ENCODE peak calls at places on chromosomes 7 and 10, in nine cellular contexts. Y is stimulated activated CD4-positive, alpha-beta T cell treated with anti-CD3 and anti-CD28 coated beads, Interleukin-15, amount 100 ng/mL, for 24 hours; E is NCI-H1417; V is iris pigment epithelial cell; R is GM19239; F is NCI-H748 treated with DMSO at 0.1 percent for 48 hours; B is amniotic epithelial cell; N is fibroblast of the conjunctiva; C is HS-5. M is an unnamed sample.

GRCh38 chr7:126403040-126403439 is 849.7 kb downstream of the GRM8 start:
- DNase-seq in Y (no peak), E (no peak), V (no peak), R (no peak), F (no peak), B (no peak), N (no peak), C (no peak), M (no peak)

GRCh38 chr7:18013936-18014335 is 13.7 kb downstream of the PRPS1L1 start:
- DNase-seq in Y (no peak), E (no peak), V (peak; percentile 75), R (no peak), F (no peak), B (peak; percentile 84), N (no peak), C (peak; percentile 24), M (peak; percentile 82)

GRCh38 chr10:78388331-78389050 is 354.8 kb downstream of the RPS24 start:
- DNase-seq in Y (no peak), E (no peak), V (no peak), R (no peak), F (no peak), B (no peak), N (no peak), C (no peak), M (no peak)

GRCh38 chr10:131748831-131749766 is 151.7 kb upstream of the PPP2R2D start:
- DNase-seq in Y (no peak), E (peak; percentile 4), V (no peak), R (no peak), F (no peak), B (no peak), N (no peak), C (no peak), M (no peak)

GRCh38 chr10:72007246-72007892 is 43.2 kb downstream of the CHST3 start:
- DNase-seq in Y (no peak), E (no peak), V (no peak), R (no peak), F (no peak), B (no peak), N (no peak), C (no peak), M (no peak)

GRCh38 chr10:47311193-47311899 is 10.9 kb upstream of the GDF2 start:
- DNase-seq in Y (peak; percentile 50), E (no peak), V (no peak), R (no peak), F (no peak), B (peak; percentile 7), N (no peak), C (no peak), M (no peak)

GRCh38 chr7:19051767-19052375 is 65.6 kb downstream of the TWIST1 start:
- DNase-seq in Y (peak; percentile 44), E (peak; percentile 33), V (peak; percentile 50), R (peak; percentile 28), F (no peak), B (peak; percentile 44), N (no peak), C (no peak), M (peak; percentile 42)

GRCh38 chr10:29535012-29535777 is 99.6 kb downstream of the SVIL start:
- DNase-seq in Y (peak; percentile 5), E (no peak), V (peak; percentile 72), R (no peak), F (no peak), B (peak; percentile 69), N (peak; percentile 28), C (no peak), M (peak; percentile 83)

GRCh38 chr7:115354925-115355324 is 433.0 kb downstream of the MDFIC start:
- DNase-seq in Y (no peak), E (no peak), V (no peak), R (no peak), F (no peak), B (no peak), N (no peak), C (no peak), M (no peak)

GRCh38 chr7:94529516-94529915 is 19.9 kb downstream of the CASD1 start:
- DNase-seq in Y (no peak), E (no peak), V (peak; percentile 78), R (no peak), F (no peak), B (peak; percentile 83), N (no peak), C (peak; percentile 32), M (peak; percentile 75)

GRCh38 chr10:73416571-73416970 is 2.7 kb upstream of the ANXA7 start:
- DNase-seq in Y (no peak), E (no peak), V (no peak), R (no peak), F (no peak), B (no peak), N (no peak), C (no peak), M (no peak)

GRCh38 chr7:30869794-30870491 is 41.7 kb upstream of the AQP1 start:
- DNase-seq in Y (no peak), E (peak; percentile 66), V (peak; percentile 23), R (no peak), F (no peak), B (peak; percentile 40), N (no peak), C (no peak), M (no peak)

GRCh38 chr10:53808677-53809076 is 992.4 kb downstream of the PCDH15 start:
- DNase-seq in Y (no peak), E (no peak), V (no peak), R (no peak), F (no peak), B (no peak), N (no peak), C (no peak), M (no peak)

GRCh38 chr10:11819027-11819426 is 4.1 kb upstream of the PROSER2 start:
- DNase-seq in Y (no peak), E (no peak), V (no peak), R (no peak), F (no peak), B (no peak), N (no peak), C (no peak), M (no peak)

GRCh38 chr10:34679177-34679576 is 135.9 kb downstream of the PARD3 start:
- DNase-seq in Y (no peak), E (no peak), V (no peak), R (no peak), F (no peak), B (no peak), N (no peak), C (no peak), M (no peak)

GRCh38 chr10:60032723-60033122 is 126.4 kb upstream of the CCDC6 start:
- DNase-seq in Y (peak; percentile 58), E (peak; percentile 52), V (peak; percentile 81), R (peak; percentile 14), F (peak; percentile 57), B (peak; percentile 84), N (peak; percentile 61), C (no peak), M (peak; percentile 35)

GRCh38 chr7:13827716-13828115 is 161.8 kb downstream of the ETV1 start:
- DNase-seq in Y (no peak), E (no peak), V (no peak), R (no peak), F (no peak), B (peak; percentile 71), N (no peak), C (no peak), M (no peak)

GRCh38 chr10:100518761-100519241 is 860 bp downstream of the SEC31B start:
- DNase-seq in Y (peak; percentile 71), E (peak; percentile 57), V (peak; percentile 64), R (no peak), F (peak; percentile 50), B (peak; percentile 56), N (peak; percentile 39), C (no peak), M (peak; percentile 70)

GRCh38 chr7:157302314-157302711 is 34.5 kb upstream of the DNAJB6 start:
- DNase-seq in Y (peak; percentile 92), E (no peak), V (peak; percentile 35), R (peak; percentile 73), F (no peak), B (no peak), N (no peak), C (no peak), M (peak; percentile 74)